ENCODE peak calls at places on chromosomes 12 and 14, in six cellular contexts. C is left ventricle myocardium inferior, S is esophagus squamous epithelium, U is aorta, G is WERI-Rb-1, Z is GM23338. O is an unnamed sample.

GRCh38 chr12:34334538-34334937 is 312.2 kb downstream of the ALG10 start:
- DNase-seq in C (no peak), S (no peak), U (no peak), G (no peak), Z (no peak), O (no peak)

GRCh38 chr14:93301821-93302447 is 30.9 kb downstream of the BTBD7 start:
- DNase-seq in C (no peak), S (no peak), U (no peak), G (no peak), Z (peak; percentile 49), O (no peak)

GRCh38 chr12:828726-829395 is 76.5 kb downstream of the WNK1 start:
- DNase-seq in C (no peak), S (no peak), U (no peak), G (no peak), Z (no peak), O (no peak)

GRCh38 chr12:105278043-105278697 is 42.2 kb upstream of the APPL2 start:
- DNase-seq in C (no peak), S (no peak), U (no peak), G (no peak), Z (peak; percentile 36), O (no peak)

GRCh38 chr14:58882577-58883018 is 244.8 kb downstream of the DACT1 start:
- DNase-seq in C (no peak), S (no peak), U (no peak), G (no peak), Z (no peak), O (no peak)

GRCh38 chr12:11779286-11779685 is 129.8 kb downstream of the ETV6 start:
- DNase-seq in C (no peak), S (no peak), U (no peak), G (no peak), Z (no peak), O (no peak)

GRCh38 chr12:71846322-71846940 is 6.9 kb downstream of the TBC1D15 start:
- DNase-seq in C (no peak), S (no peak), U (no peak), G (no peak), Z (peak; percentile 33), O (no peak)

GRCh38 chr12:7108042-7108927 is 729 bp downstream of the C1RL start:
- DNase-seq in C (peak; percentile 79), S (peak; percentile 33), U (peak; percentile 86), G (peak; percentile 71), Z (peak; percentile 92), O (peak; percentile 94)

GRCh38 chr14:76953196-76953945 is 75.1 kb downstream of the IRF2BPL start:
- DNase-seq in C (peak; percentile 59), S (no peak), U (peak; percentile 83), G (no peak), Z (peak; percentile 43), O (peak; percentile 86)

GRCh38 chr14:93318927-93319326 is 13.9 kb downstream of the BTBD7 start:
- DNase-seq in C (no peak), S (no peak), U (no peak), G (no peak), Z (no peak), O (no peak)

GRCh38 chr12:29691146-29691854 is 92.4 kb downstream of the TMTC1 start:
- DNase-seq in C (no peak), S (no peak), U (no peak), G (no peak), Z (peak; percentile 77), O (no peak)

GRCh38 chr12:56803750-56804149 is 40.6 kb downstream of the HSD17B6 start:
- DNase-seq in C (peak; percentile 26), S (no peak), U (peak; percentile 79), G (no peak), Z (no peak), O (no peak)

GRCh38 chr12:96585977-96586376 is 96.6 kb downstream of the CFAP54 start:
- DNase-seq in C (no peak), S (no peak), U (no peak), G (no peak), Z (no peak), O (no peak)

GRCh38 chr12:80190001-80190400 is 90.7 kb downstream of the OTOGL start:
- DNase-seq in C (no peak), S (no peak), U (no peak), G (no peak), Z (no peak), O (no peak)

GRCh38 chr12:94618995-94619695 is 31.2 kb downstream of the TMCC3 start:
- DNase-seq in C (no peak), S (no peak), U (no peak), G (no peak), Z (no peak), O (no peak)

GRCh38 chr12:75489613-75490210 is 9.2 kb downstream of the GLIPR1 start:
- DNase-seq in C (no peak), S (no peak), U (no peak), G (no peak), Z (peak; percentile 12), O (no peak)

GRCh38 chr14:39265032-39265431 is 31.3 kb downstream of the MIA2 start:
- DNase-seq in C (no peak), S (no peak), U (no peak), G (peak; percentile 21), Z (no peak), O (no peak)

GRCh38 chr12:122980192-122981035 is at the start of gene ARL6IP4:
- DNase-seq in C (peak; percentile 69), S (no peak), U (peak; percentile 82), G (peak; percentile 54), Z (peak; percentile 79), O (peak; percentile 89)

GRCh38 chr12:12744556-12745305 is 27.6 kb downstream of the CDKN1B start:
- DNase-seq in C (no peak), S (no peak), U (no peak), G (peak; percentile 68), Z (no peak), O (no peak)

GRCh38 chr14:78835052-78835451 is 664.9 kb downstream of the NRXN3 start:
- DNase-seq in C (no peak), S (no peak), U (no peak), G (peak; percentile 90), Z (no peak), O (no peak)

GRCh38 chr12:47725893-47726292 is 603 bp upstream of the ENDOU start:
- DNase-seq in C (no peak), S (no peak), U (no peak), G (no peak), Z (no peak), O (no peak)

GRCh38 chr12:107440596-107440995 is 245.0 kb upstream of the PWP1 start:
- DNase-seq in C (no peak), S (no peak), U (no peak), G (no peak), Z (no peak), O (no peak)

GRCh38 chr12:97005174-97005573 is 98.1 kb downstream of the NEDD1 start:
- DNase-seq in C (no peak), S (no peak), U (no peak), G (no peak), Z (no peak), O (no peak)

GRCh38 chr12:47080725-47081502 is 1.2 kb upstream of the AMIGO2 start:
- DNase-seq in C (peak; percentile 65), S (no peak), U (peak; percentile 84), G (no peak), Z (peak; percentile 53), O (peak; percentile 87)

GRCh38 chr12:114687802-114688201 is 3.8 kb upstream of the TBX3 start:
- DNase-seq in C (no peak), S (no peak), U (no peak), G (no peak), Z (peak; percentile 29), O (no peak)
- H3K27me3 ChIP-seq in C (peaks cover 80% of the 10 kb centered on the region), S (no peaks in the 10 kb centered on the region), U (no peaks in the 10 kb centered on the region), G (peaks cover 56% of the 10 kb centered on the region), Z (peaks cover 94% of the 10 kb centered on the region), O (peaks cover 68% of the 10 kb centered on the region)

DNA sequence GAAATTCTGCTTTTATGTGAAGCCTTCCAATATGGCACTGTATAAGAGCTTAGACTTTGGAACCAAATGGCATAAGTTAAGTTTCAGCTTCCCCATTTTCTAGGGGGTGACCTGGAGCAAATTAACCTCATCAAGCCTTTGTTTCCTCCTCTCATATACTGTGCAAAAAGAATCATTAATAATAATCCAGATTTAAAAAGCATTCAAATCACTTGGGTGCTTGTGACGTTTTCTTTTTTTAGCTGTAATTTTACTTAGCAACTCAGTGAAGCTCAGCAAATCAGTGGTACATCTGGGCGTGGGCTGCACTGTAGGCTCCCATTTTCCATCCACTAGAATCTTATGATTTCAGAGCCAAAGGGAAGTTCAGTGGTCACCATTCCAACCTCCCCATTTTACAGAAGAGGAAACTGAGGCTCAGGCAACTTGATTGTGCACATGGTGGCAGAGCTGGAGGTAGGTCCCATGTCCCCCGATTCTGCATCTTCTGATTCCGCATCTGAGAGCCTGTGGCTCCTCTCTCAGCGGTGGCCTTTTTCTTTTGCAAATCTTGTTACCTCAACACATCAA is 131.2 kb downstream of the SNAPC1 start:
- DNase-seq in C (no peak), S (no peak), U (no peak), G (no peak), Z (no peak), O (no peak)
- H3K27me3 ChIP-seq in C (peaks cover 44% of the 10 kb centered on the region), S (no peaks in the 10 kb centered on the region), U (no peaks in the 10 kb centered on the region), G (no peaks in the 10 kb centered on the region), Z (no peaks in the 10 kb centered on the region), O (no peaks in the 10 kb centered on the region)

DNA sequence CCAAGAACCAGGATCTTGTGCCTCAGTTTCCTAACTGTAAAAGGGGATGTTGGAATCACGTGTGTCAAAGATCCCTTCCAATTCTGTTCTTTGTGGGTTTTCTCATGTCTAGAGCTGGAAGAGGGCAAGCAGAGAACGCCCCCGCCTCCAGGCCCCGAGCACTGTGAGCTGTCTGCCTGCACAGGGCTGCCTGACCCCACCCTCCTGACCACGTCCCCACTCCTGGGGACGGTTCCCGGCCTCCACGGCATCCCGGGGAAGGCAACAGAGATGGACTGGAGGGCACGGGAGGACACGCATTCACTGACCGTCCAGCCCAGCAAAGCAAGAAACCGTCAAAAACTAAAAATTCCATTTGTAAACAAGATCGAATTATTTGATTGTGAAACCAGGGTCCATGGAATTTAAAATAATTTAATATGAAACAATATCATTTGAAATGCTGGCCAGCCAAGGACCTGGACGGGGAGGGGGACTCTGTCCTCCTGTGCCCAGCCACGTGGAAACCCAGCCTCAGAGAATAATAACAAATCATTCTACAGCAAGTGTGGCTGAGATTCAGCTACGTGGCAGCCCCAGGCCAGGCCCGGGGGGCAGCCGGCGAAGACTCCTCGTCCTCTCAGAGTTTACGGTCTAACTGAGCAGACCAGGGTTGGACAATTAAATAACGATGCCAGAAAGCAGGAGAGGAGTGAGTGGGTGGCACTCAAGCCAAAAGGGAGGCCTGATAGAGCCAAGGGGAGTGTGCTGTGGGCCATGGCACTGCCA is 87.3 kb upstream of the DIO3 start:
- DNase-seq in C (no peak), S (no peak), U (no peak), G (no peak), Z (no peak), O (peak; percentile 54)
- H3K27me3 ChIP-seq in C (peaks cover 64% of the 10 kb centered on the region), S (no peaks in the 10 kb centered on the region), U (no peaks in the 10 kb centered on the region), G (no peaks in the 10 kb centered on the region), Z (no peaks in the 10 kb centered on the region), O (no peaks in the 10 kb centered on the region)

DNA sequence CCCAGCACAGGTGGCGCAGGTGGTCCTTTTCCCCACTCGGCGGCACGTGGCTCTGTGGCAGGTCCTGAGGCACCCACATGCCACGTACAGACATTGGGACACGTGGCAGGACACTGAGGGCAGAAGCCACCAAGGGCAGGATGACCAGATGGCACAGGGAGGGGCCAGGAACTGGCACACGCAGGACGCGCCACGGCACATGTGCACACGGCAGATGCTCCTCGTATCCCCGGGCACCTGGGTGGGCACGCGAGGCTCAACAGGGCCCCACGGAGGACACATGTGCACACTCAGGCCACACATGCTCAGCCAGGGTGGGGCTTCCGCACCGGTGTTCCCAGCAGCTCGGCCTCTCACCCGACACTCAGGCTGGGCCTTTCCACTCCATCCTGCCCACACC is 52.0 kb downstream of the FBRSL1 start:
- DNase-seq in C (no peak), S (no peak), U (no peak), G (no peak), Z (no peak), O (no peak)
- H3K27me3 ChIP-seq in C (no peaks in the 10 kb centered on the region), S (no peaks in the 10 kb centered on the region), U (no peaks in the 10 kb centered on the region), G (no peaks in the 10 kb centered on the region), Z (peaks cover 88% of the 10 kb centered on the region), O (no peaks in the 10 kb centered on the region)

O was measured in upper lobe of right lung.